ENCODE peak calls at places on chromosomes 2 and 18, in five cellular contexts. One of them, this sample, is unnamed.

GRCh38 chr2:179677746-179678505 is 183.5 kb downstream of the ZNF385B start:
- DNase-seq in body of pancreas: no peak
- DNase-seq in CD8-positive, alpha-beta T cell: no peak
- DNase-seq in GM10248: no peak
- DNase-seq in GM13976: no peak
- DNase-seq in this sample: no peak

GRCh38 chr2:1266311-1266710 is 147.0 kb upstream of the TPO start:
- DNase-seq in body of pancreas: no peak
- DNase-seq in CD8-positive, alpha-beta T cell: no peak
- DNase-seq in GM10248: no peak
- DNase-seq in GM13976: no peak
- DNase-seq in this sample: no peak

GRCh38 chr2:168137510-168138180 is 109.8 kb downstream of the STK39 start:
- DNase-seq in body of pancreas: no peak
- DNase-seq in CD8-positive, alpha-beta T cell: no peak
- DNase-seq in GM10248: no peak
- DNase-seq in GM13976: no peak
- DNase-seq in this sample: no peak

GRCh38 chr2:237677951-237678481 is 50.6 kb downstream of the LRRFIP1 start:
- DNase-seq in body of pancreas: peak
- DNase-seq in CD8-positive, alpha-beta T cell: no peak
- DNase-seq in GM10248: no peak
- DNase-seq in GM13976: no peak
- DNase-seq in this sample: no peak

GRCh38 chr18:76488190-76488589 is 6.9 kb downstream of the ZNF516 start:
- DNase-seq in body of pancreas: no peak
- DNase-seq in CD8-positive, alpha-beta T cell: no peak
- DNase-seq in GM10248: no peak
- DNase-seq in GM13976: no peak
- DNase-seq in this sample: no peak

GRCh38 chr18:48053881-48054586 is 123.6 kb upstream of the SMAD2 start:
- DNase-seq in body of pancreas: no peak
- DNase-seq in CD8-positive, alpha-beta T cell: no peak
- DNase-seq in GM10248: no peak
- DNase-seq in GM13976: no peak
- DNase-seq in this sample: no peak

GRCh38 chr2:29455202-29455885 is 340.1 kb downstream of the CLIP4 start:
- DNase-seq in body of pancreas: no peak
- DNase-seq in CD8-positive, alpha-beta T cell: no peak
- DNase-seq in GM10248: no peak
- DNase-seq in GM13976: no peak
- DNase-seq in this sample: no peak

GRCh38 chr2:83378921-83379320 is 1080.2 kb downstream of the SUCLG1 start:
- DNase-seq in body of pancreas: no peak
- DNase-seq in CD8-positive, alpha-beta T cell: no peak
- DNase-seq in GM10248: no peak
- DNase-seq in GM13976: no peak
- DNase-seq in this sample: no peak

GRCh38 chr2:216474925-216475670 is 23.5 kb upstream of the RPL37A start:
- DNase-seq in body of pancreas: no peak
- DNase-seq in CD8-positive, alpha-beta T cell: no peak
- DNase-seq in GM10248: peak
- DNase-seq in GM13976: peak
- DNase-seq in this sample: peak

GRCh38 chr2:174675615-174676014 is 78.0 kb upstream of the WIPF1 start:
- DNase-seq in body of pancreas: no peak
- DNase-seq in CD8-positive, alpha-beta T cell: peak
- DNase-seq in GM10248: no peak
- DNase-seq in GM13976: no peak
- DNase-seq in this sample: no peak

GRCh38 chr2:86368181-86368824 is 30.9 kb upstream of the REEP1 start:
- DNase-seq in body of pancreas: peak
- DNase-seq in CD8-positive, alpha-beta T cell: peak
- DNase-seq in GM10248: peak
- DNase-seq in GM13976: peak
- DNase-seq in this sample: peak

GRCh38 chr18:61635901-61636528 is 256.8 kb downstream of the RNF152 start:
- DNase-seq in body of pancreas: peak
- DNase-seq in CD8-positive, alpha-beta T cell: no peak
- DNase-seq in GM10248: peak
- DNase-seq in GM13976: peak
- DNase-seq in this sample: peak

GRCh38 chr2:174691203-174691779 is 73.0 kb downstream of the CHRNA1 start:
- DNase-seq in body of pancreas: no peak
- DNase-seq in CD8-positive, alpha-beta T cell: no peak
- DNase-seq in GM10248: no peak
- DNase-seq in GM13976: no peak
- DNase-seq in this sample: no peak

GRCh38 chr2:169276045-169276444 is 86.3 kb downstream of the LRP2 start:
- DNase-seq in body of pancreas: no peak
- DNase-seq in CD8-positive, alpha-beta T cell: no peak
- DNase-seq in GM10248: no peak
- DNase-seq in GM13976: no peak
- DNase-seq in this sample: no peak

GRCh38 chr2:216467845-216468244 is 30.8 kb upstream of the RPL37A start:
- DNase-seq in body of pancreas: no peak
- DNase-seq in CD8-positive, alpha-beta T cell: no peak
- DNase-seq in GM10248: no peak
- DNase-seq in GM13976: no peak
- DNase-seq in this sample: no peak

GRCh38 chr2:102618452-102619413 is 620 bp upstream of the SLC9A2 start:
- DNase-seq in body of pancreas: no peak
- DNase-seq in CD8-positive, alpha-beta T cell: no peak
- DNase-seq in GM10248: peak
- DNase-seq in GM13976: peak
- DNase-seq in this sample: peak

GRCh38 chr18:74373428-74373827 is 57.8 kb downstream of the C18orf63 start:
- DNase-seq in body of pancreas: no peak
- DNase-seq in CD8-positive, alpha-beta T cell: peak
- DNase-seq in GM10248: no peak
- DNase-seq in GM13976: peak
- DNase-seq in this sample: no peak

GRCh38 chr18:70310560-70311320 is 21.9 kb downstream of the SOCS6 start:
- DNase-seq in body of pancreas: no peak
- DNase-seq in CD8-positive, alpha-beta T cell: no peak
- DNase-seq in GM10248: no peak
- DNase-seq in GM13976: no peak
- DNase-seq in this sample: no peak
- TF ChIP-seq CTCF in body of pancreas: no peak
- TF ChIP-seq CTCF in CD8-positive, alpha-beta T cell: no peak
- TF ChIP-seq CTCF in GM10248: no peak
- TF ChIP-seq CTCF in GM13976: no peak
- TF ChIP-seq CTCF in this sample: no peak

GRCh38 chr2:120298173-120298835 is 45.7 kb downstream of the RALB start:
- DNase-seq in body of pancreas: no peak
- DNase-seq in CD8-positive, alpha-beta T cell: no peak
- DNase-seq in GM10248: no peak
- DNase-seq in GM13976: no peak
- DNase-seq in this sample: no peak

GRCh38 chr2:120300385-120300784 is 45.6 kb upstream of the INHBB start:
- DNase-seq in body of pancreas: no peak
- DNase-seq in CD8-positive, alpha-beta T cell: no peak
- DNase-seq in GM10248: no peak
- DNase-seq in GM13976: no peak
- DNase-seq in this sample: no peak

GRCh38 chr2:120301289-120301688 is 44.6 kb upstream of the INHBB start:
- DNase-seq in body of pancreas: no peak
- DNase-seq in CD8-positive, alpha-beta T cell: no peak
- DNase-seq in GM10248: no peak
- DNase-seq in GM13976: no peak
- DNase-seq in this sample: no peak

GRCh38 chr2:120299024-120299423 is 46.4 kb downstream of the RALB start:
- DNase-seq in body of pancreas: no peak
- DNase-seq in CD8-positive, alpha-beta T cell: no peak
- DNase-seq in GM10248: no peak
- DNase-seq in GM13976: no peak
- DNase-seq in this sample: no peak

DNA sequence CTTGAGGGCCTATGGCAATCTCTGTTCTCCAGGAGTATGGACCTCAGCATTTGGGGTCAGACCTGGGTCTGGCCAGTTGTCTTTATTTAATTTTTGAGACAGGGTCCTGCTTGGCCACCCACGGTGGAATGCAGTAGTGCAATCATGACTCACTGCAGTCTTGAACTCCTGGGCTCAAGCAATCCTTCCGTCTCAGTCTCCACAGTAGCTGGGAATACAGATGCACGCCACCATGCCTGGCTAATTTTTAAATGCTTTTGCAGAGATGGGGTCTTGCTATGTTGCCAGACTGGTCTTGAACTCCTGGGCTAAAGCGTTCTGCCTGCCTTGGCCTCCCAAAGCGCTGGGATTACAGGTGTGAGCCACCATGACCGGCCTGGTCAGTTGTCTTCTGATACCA is 46.4 kb upstream of the INHBB start:
- DNase-seq in body of pancreas: no peak
- DNase-seq in CD8-positive, alpha-beta T cell: no peak
- DNase-seq in GM10248: no peak
- DNase-seq in GM13976: no peak
- DNase-seq in this sample: no peak
- TF ChIP-seq CTCF in body of pancreas: no peak
- TF ChIP-seq CTCF in CD8-positive, alpha-beta T cell: no peak
- TF ChIP-seq CTCF in GM10248: no peak
- TF ChIP-seq CTCF in GM13976: no peak
- TF ChIP-seq CTCF in this sample: no peak

GRCh38 chr2:113720167-113720566 is 36.3 kb downstream of the SLC35F5 start:
- DNase-seq in body of pancreas: no peak
- DNase-seq in CD8-positive, alpha-beta T cell: no peak
- DNase-seq in GM10248: no peak
- DNase-seq in GM13976: no peak
- DNase-seq in this sample: no peak
- TF ChIP-seq CTCF in body of pancreas: peak
- TF ChIP-seq CTCF in CD8-positive, alpha-beta T cell: peak
- TF ChIP-seq CTCF in GM10248: no peak
- TF ChIP-seq CTCF in GM13976: no peak
- TF ChIP-seq CTCF in this sample: no peak

GRCh38 chr2:22481507-22482217 is 903.3 kb upstream of the KLHL29 start:
- DNase-seq in body of pancreas: peak
- DNase-seq in CD8-positive, alpha-beta T cell: no peak
- DNase-seq in GM10248: no peak
- DNase-seq in GM13976: no peak
- DNase-seq in this sample: no peak

GRCh38 chr2:22485456-22485855 is 899.5 kb upstream of the KLHL29 start:
- DNase-seq in body of pancreas: no peak
- DNase-seq in CD8-positive, alpha-beta T cell: no peak
- DNase-seq in GM10248: no peak
- DNase-seq in GM13976: no peak
- DNase-seq in this sample: no peak

GRCh38 chr2:22486343-22486742 is 898.6 kb upstream of the KLHL29 start:
- DNase-seq in body of pancreas: no peak
- DNase-seq in CD8-positive, alpha-beta T cell: no peak
- DNase-seq in GM10248: no peak
- DNase-seq in GM13976: no peak
- DNase-seq in this sample: no peak

GRCh38 chr2:22487036-22487435 is 897.9 kb upstream of the KLHL29 start:
- DNase-seq in body of pancreas: no peak
- DNase-seq in CD8-positive, alpha-beta T cell: no peak
- DNase-seq in GM10248: no peak
- DNase-seq in GM13976: no peak
- DNase-seq in this sample: no peak

DNA sequence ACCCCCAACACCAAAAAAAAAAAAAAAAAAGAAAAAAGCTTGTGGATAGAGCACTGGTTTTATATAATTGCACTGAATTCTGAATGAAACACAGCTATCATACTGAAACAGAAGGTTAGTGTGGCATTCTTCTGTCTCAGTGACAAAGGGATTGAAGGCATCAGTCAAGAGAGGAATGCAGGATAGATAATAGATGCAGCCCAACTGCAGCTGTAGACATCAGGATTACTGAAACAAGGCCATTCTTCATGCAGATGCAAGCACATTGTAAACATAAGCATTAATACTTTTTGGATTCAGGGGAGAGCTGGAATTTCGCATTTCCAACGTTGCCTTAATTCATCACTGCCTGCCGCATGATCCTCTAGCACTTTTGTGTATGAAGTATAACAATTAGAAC is 897.4 kb upstream of the KLHL29 start:
- DNase-seq in body of pancreas: no peak
- DNase-seq in CD8-positive, alpha-beta T cell: no peak
- DNase-seq in GM10248: no peak
- DNase-seq in GM13976: no peak
- DNase-seq in this sample: no peak
- TF ChIP-seq CTCF in body of pancreas: no peak
- TF ChIP-seq CTCF in CD8-positive, alpha-beta T cell: no peak
- TF ChIP-seq CTCF in GM10248: no peak
- TF ChIP-seq CTCF in GM13976: no peak
- TF ChIP-seq CTCF in this sample: no peak

DNA sequence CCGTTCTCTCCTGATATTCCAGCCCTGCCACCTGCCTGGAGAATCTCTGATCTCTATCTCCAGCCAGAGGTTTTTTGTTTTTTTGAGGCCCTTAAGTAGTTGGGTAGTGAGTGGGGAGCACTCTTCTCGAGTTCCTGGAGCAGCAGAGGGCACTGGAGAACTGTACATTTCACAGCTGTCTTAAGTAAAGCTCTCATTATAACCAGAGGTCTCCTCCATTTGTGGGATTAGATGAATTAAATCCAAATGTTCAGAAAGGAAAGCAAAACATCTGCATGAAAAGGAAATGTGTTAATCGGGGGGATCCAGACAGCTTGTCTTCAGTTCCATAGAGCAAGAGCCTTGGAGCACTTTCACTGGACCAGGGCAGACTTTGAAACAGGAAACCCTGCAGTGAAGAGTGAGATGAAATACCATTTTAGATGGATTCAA is 32.8 kb downstream of the AOX1 start:
- DNase-seq in body of pancreas: no peak
- DNase-seq in CD8-positive, alpha-beta T cell: no peak
- DNase-seq in GM10248: no peak
- DNase-seq in GM13976: no peak
- DNase-seq in this sample: no peak
- TF ChIP-seq CTCF in body of pancreas: peak
- TF ChIP-seq CTCF in CD8-positive, alpha-beta T cell: no peak
- TF ChIP-seq CTCF in GM10248: no peak
- TF ChIP-seq CTCF in GM13976: no peak
- TF ChIP-seq CTCF in this sample: no peak

GRCh38 chr2:172806426-172807008 is 70.9 kb downstream of the RAPGEF4 start:
- DNase-seq in body of pancreas: peak
- DNase-seq in CD8-positive, alpha-beta T cell: no peak
- DNase-seq in GM10248: peak
- DNase-seq in GM13976: peak
- DNase-seq in this sample: peak

GRCh38 chr2:172807011-172807410 is 71.4 kb downstream of the RAPGEF4 start:
- DNase-seq in body of pancreas: no peak
- DNase-seq in CD8-positive, alpha-beta T cell: no peak
- DNase-seq in GM10248: no peak
- DNase-seq in GM13976: no peak
- DNase-seq in this sample: no peak

GRCh38 chr2:172813314-172813888 is 77.8 kb downstream of the RAPGEF4 start:
- DNase-seq in body of pancreas: peak
- DNase-seq in CD8-positive, alpha-beta T cell: no peak
- DNase-seq in GM10248: no peak
- DNase-seq in GM13976: no peak
- DNase-seq in this sample: no peak

GRCh38 chr2:172811027-172811426 is 75.4 kb downstream of the RAPGEF4 start:
- DNase-seq in body of pancreas: no peak
- DNase-seq in CD8-positive, alpha-beta T cell: peak
- DNase-seq in GM10248: no peak
- DNase-seq in GM13976: no peak
- DNase-seq in this sample: no peak
- TF ChIP-seq CTCF in body of pancreas: no peak
- TF ChIP-seq CTCF in CD8-positive, alpha-beta T cell: no peak
- TF ChIP-seq CTCF in GM10248: no peak
- TF ChIP-seq CTCF in GM13976: no peak
- TF ChIP-seq CTCF in this sample: no peak

GRCh38 chr18:36534154-36534688 is 236.7 kb downstream of the FHOD3 start:
- DNase-seq in body of pancreas: no peak
- DNase-seq in CD8-positive, alpha-beta T cell: no peak
- DNase-seq in GM10248: no peak
- DNase-seq in GM13976: no peak
- DNase-seq in this sample: peak
- TF ChIP-seq CTCF in body of pancreas: no peak
- TF ChIP-seq CTCF in CD8-positive, alpha-beta T cell: no peak
- TF ChIP-seq CTCF in GM10248: no peak
- TF ChIP-seq CTCF in GM13976: no peak
- TF ChIP-seq CTCF in this sample: no peak

This sample was measured in GM20000.